ENCODE peak calls at places on chromosomes 5 and 9, in five cellular contexts. M is sigmoid colon, Q is HepG2, C is H1, K is stomach. W is an unnamed sample.

GRCh38 chr5:40619406-40619805 is 60.3 kb upstream of the PTGER4 start:
- DNase-seq in M (no peak), Q (no peak), C (no peak), K (no peak), W (no peak)

GRCh38 chr9:104094534-104095020 is 468 bp downstream of the SMC2 start:
- DNase-seq in M (no peak), Q (peak), C (no peak), K (no peak), W (no peak)

GRCh38 chr5:154221371-154221896 is 30.9 kb downstream of the GALNT10 start:
- DNase-seq in M (no peak), Q (no peak), C (peak), K (no peak), W (no peak)

GRCh38 chr5:17737087-17737486 is 102.8 kb downstream of the TAF11L14 start:
- DNase-seq in M (no peak), Q (no peak), C (no peak), K (no peak), W (no peak)

GRCh38 chr5:61575103-61575502 is 243.0 kb downstream of the ZSWIM6 start:
- DNase-seq in M (no peak), Q (no peak), C (no peak), K (no peak), W (no peak)

GRCh38 chr5:120358949-120359348 is 105.2 kb upstream of the PRR16 start:
- DNase-seq in M (no peak), Q (no peak), C (no peak), K (no peak), W (no peak)

GRCh38 chr9:114629563-114630090 is 18.5 kb downstream of the TMEM268 start:
- DNase-seq in M (no peak), Q (no peak), C (no peak), K (no peak), W (no peak)

GRCh38 chr5:133531634-133532033 is 80.7 kb downstream of the FSTL4 start:
- DNase-seq in M (no peak), Q (no peak), C (no peak), K (no peak), W (no peak)

GRCh38 chr5:78483809-78484521 is 123.5 kb downstream of the SCAMP1 start:
- DNase-seq in M (no peak), Q (no peak), C (no peak), K (no peak), W (peak)

GRCh38 chr9:112334319-112334828 is 955 bp upstream of the PTBP3 start:
- DNase-seq in M (no peak), Q (peak), C (no peak), K (no peak), W (no peak)

GRCh38 chr5:161541-162110 is 29.7 kb upstream of the LRRC14B start:
- DNase-seq in M (peak), Q (no peak), C (no peak), K (no peak), W (peak)

GRCh38 chr5:141941307-141941706 is 16.7 kb downstream of the PCDH12 start:
- DNase-seq in M (peak), Q (no peak), C (no peak), K (no peak), W (no peak)

GRCh38 chr5:146340260-146341081 is 1.8 kb downstream of the POU4F3 start:
- DNase-seq in M (no peak), Q (peak), C (peak), K (peak), W (peak)

GRCh38 chr5:40480392-40480791 is 199.3 kb upstream of the PTGER4 start:
- DNase-seq in M (no peak), Q (no peak), C (no peak), K (no peak), W (no peak)

GRCh38 chr5:9543266-9543925 is 2.5 kb downstream of the SEMA5A start:
- DNase-seq in M (no peak), Q (no peak), C (no peak), K (no peak), W (no peak)

GRCh38 chr9:18554244-18554643 is 80.3 kb downstream of the ADAMTSL1 start:
- DNase-seq in M (no peak), Q (no peak), C (no peak), K (no peak), W (no peak)

GRCh38 chr9:18555105-18555883 is 81.3 kb downstream of the ADAMTSL1 start:
- DNase-seq in M (no peak), Q (no peak), C (no peak), K (no peak), W (no peak)

GRCh38 chr9:18549772-18550171 is 75.8 kb downstream of the ADAMTSL1 start:
- DNase-seq in M (no peak), Q (no peak), C (no peak), K (no peak), W (no peak)

GRCh38 chr9:18548456-18548855 is 74.5 kb downstream of the ADAMTSL1 start:
- DNase-seq in M (no peak), Q (no peak), C (no peak), K (no peak), W (no peak)

GRCh38 chr9:18550286-18550685 is 76.3 kb downstream of the ADAMTSL1 start:
- DNase-seq in M (no peak), Q (no peak), C (no peak), K (no peak), W (no peak)
- TF ChIP-seq EP300 in M (no peak), Q (no peak), C (no peak), K (no peak), W (no peak)

GRCh38 chr5:168570490-168571328 is 8.5 kb downstream of the PANK3 start:
- DNase-seq in M (no peak), Q (no peak), C (no peak), K (no peak), W (no peak)
- TF ChIP-seq EP300 in M (no peak), Q (no peak), C (no peak), K (no peak), W (no peak)

DNA sequence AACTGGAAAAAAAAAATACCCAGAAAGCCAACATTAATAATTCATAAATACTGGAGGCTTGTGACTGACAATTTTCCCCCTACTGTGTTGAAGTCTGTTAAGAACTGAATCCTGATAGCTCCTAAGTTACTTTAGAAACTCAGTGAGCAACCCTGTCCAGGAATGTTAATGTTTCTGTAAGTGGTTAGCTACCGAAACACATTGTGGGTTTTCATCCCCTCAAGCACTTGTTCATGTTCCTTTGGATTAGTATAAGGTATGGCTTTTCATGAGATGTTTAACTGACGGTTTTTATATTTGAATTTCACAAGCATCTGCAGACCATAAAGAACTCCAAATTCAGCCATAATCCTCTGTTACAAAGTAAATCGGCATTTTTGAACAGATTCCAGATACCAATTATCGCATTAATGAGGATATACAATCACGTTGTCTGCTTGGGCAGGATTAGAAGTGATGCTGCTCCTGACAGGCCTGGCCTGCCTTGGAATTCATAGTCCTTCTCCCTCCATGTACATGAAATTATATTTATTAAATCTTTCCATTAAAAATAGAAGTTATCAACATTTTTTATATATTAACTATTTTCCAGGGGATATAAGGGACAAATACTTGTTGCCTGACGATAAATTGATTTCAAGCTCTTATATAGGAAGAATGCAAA is 331.3 kb downstream of the TLE4 start:
- DNase-seq in M (no peak), Q (no peak), C (no peak), K (no peak), W (no peak)
- TF ChIP-seq EP300 in M (no peak), Q (no peak), C (no peak), K (no peak), W (no peak)

GRCh38 chr9:88791105-88791805 is 200.0 kb upstream of the S1PR3 start:
- DNase-seq in M (no peak), Q (no peak), C (peak), K (no peak), W (no peak)

GRCh38 chr9:88786291-88787054 is 204.8 kb upstream of the S1PR3 start:
- DNase-seq in M (no peak), Q (no peak), C (peak), K (no peak), W (no peak)

GRCh38 chr9:88794100-88794499 is 197.2 kb upstream of the S1PR3 start:
- DNase-seq in M (no peak), Q (no peak), C (no peak), K (no peak), W (no peak)

GRCh38 chr9:88792502-88792901 is 198.8 kb upstream of the S1PR3 start:
- DNase-seq in M (no peak), Q (no peak), C (peak), K (no peak), W (no peak)

DNA sequence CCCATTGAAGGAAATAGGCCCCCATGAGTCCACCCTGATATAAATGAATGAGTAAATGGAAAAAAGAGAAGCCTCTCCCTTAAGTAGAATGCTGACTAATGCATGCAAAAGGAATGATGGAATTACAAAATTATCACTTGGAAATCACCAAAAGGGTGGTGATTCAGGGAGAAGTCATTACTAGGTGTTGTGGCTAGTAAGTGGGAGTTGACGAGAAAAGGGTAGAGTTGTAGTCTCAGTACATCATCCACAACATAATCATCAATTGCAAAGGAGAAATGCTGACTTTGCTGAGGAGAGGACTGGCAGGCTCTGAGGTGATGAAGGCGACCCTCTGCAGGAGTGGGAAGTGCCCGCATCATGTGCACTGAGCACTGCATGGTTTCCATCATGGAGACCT is 201.5 kb upstream of the S1PR3 start:
- DNase-seq in M (no peak), Q (no peak), C (no peak), K (no peak), W (no peak)
- TF ChIP-seq EP300 in M (no peak), Q (no peak), C (no peak), K (no peak), W (no peak)

GRCh38 chr5:89120719-89121118 is 237.7 kb upstream of the MEF2C start:
- DNase-seq in M (peak), Q (no peak), C (no peak), K (no peak), W (no peak)

DNA sequence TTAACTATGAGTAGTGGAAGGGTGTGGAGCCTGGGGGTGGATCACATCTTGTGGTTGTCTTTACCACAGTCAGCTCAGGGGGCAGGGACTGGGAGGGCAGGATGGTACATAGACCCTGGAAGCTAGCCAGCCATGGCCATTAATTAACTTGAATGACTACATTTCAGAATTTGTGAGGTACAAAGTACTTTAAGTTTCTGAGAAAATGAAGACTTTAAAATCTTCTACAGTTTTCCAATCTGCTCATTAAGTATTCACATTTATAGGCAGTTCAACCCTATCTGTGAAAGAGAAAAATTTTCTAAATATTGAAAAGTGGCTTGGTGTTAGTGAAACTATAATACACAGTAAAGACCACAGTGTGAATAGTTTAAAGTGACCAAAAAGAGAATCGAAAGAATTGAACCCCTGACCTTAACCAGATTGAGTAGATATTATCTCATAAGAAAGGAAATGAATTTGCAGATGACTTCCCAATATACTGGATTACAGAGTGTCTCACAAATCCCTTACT is 234.2 kb upstream of the MEF2C start:
- DNase-seq in M (no peak), Q (no peak), C (no peak), K (no peak), W (no peak)
- TF ChIP-seq EP300 in M (no peak), Q (no peak), C (no peak), K (no peak), W (no peak)

DNA sequence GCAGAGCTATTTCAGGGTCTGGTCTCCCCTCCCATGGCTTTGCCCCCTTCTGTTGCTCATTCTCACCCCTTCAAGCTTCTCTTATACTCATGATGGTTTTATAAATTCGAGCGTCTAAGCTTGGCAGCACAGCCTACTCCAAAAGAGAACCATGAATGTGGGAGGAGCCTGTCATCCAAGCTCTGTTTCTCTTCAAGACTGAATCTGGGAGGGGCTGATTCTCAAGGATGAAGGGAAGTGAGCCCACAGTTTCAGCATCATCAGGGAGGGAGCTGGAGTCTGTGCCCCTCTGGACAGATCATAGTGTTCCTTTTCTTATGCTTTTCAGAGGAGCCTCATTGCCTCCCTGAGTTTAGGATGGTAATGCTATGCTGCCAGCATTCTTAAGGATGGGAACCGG is 168.6 kb downstream of the CFAP90 start:
- DNase-seq in M (peak), Q (no peak), C (no peak), K (no peak), W (no peak)
- TF ChIP-seq EP300 in M (no peak), Q (no peak), C (no peak), K (no peak), W (no peak)

DNA sequence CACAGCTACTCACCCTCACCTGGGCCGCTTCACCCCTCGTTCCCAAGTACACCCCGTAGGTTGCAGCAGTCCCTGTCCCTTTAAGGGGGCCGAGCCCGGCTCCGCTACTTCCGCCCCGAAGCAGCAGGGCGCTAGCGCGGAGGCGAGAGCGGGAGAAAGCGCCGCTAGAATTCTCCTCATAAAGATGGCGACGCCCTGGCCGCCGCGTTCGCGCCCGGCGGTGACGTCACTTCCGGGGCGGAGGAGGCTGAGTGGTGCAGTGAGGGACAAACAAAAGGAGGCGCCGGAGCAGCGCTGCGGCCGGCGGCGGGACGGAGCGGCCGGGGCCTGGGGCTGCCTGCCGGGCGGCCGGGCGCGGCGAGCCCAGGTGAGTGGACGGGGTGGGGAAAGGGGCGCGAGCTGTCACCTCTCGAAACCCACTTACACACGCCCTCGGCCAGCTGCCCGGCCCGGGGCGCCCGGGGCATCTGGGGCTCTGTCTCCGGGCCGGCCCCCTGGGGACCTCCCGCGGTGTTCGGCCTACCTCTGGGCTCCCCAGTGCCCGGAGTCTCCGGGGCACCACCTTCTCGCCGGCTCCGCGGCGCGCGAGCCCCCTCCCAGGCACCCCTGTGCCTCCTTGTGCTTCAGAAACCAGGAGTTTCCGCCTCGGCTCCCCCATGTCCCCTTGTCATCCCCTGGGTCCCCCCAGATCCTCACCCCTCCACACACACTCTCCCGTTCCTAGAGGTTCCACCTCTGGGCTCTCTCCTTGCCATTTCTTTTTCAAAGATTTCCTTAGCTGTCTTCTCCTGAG is at the start of the genes KYAT1 and LRRC8A:
- DNase-seq in M (peak), Q (peak), C (peak), K (peak), W (peak)
- TF ChIP-seq EP300 in M (no peak), Q (no peak), C (no peak), K (no peak), W (no peak)

GRCh38 chr5:149959406-149960236 is 937 bp upstream of the SLC26A2 start:
- DNase-seq in M (no peak), Q (no peak), C (peak), K (no peak), W (no peak)
- TF ChIP-seq EP300 in M (no peak), Q (no peak), C (no peak), K (no peak), W (no peak)

DNA sequence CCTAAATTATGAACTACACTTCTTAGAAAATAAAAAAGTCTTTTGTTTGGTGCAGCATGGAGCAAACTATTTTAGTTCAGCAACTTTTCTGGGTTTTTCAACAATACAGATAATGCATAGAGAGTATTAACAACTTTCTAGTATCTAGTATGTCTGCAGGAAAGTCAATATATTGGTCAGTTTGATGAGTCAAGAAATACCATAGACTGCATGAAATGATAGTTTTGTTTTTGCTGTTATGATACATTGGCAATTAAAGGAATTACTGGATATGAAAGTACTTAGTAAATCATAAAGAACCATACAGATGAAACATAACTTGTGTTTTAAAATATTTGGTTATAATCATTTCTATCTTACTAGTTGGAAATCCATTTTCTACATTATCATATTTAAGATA is 173.5 kb downstream of the GIN1 start:
- DNase-seq in M (no peak), Q (no peak), C (no peak), K (no peak), W (no peak)
- TF ChIP-seq EP300 in M (no peak), Q (no peak), C (no peak), K (no peak), W (no peak)

GRCh38 chr5:173501271-173501670 is 115.2 kb downstream of the BOD1 start:
- DNase-seq in M (no peak), Q (no peak), C (no peak), K (no peak), W (no peak)
- TF ChIP-seq EP300 in M (no peak), Q (no peak), C (no peak), K (no peak), W (no peak)

W was measured in ovary.